ENCODE peak calls at places on chromosomes 6 and 20, in eight cellular contexts. Y is sigmoid colon, L is A549, A is ovary, F is GM12878, Q is SK-N-SH, J is stomach, K is H1. H is an unnamed sample. For H3K9me3, the result is how much of the 10 kb centered on the place peaks cover.

GRCh38 chr6:55082021-55082420 is 92.3 kb upstream of the HCRTR2 start:
- DNase-seq in Q (no peak), F (no peak), A (no peak), L (no peak), Y (no peak), K (no peak), J (no peak), H (no peak)

GRCh38 chr6:35804996-35805736 is at the start of gene LHFPL5:
- DNase-seq in J (peak), Q (peak), L (no peak), Y (no peak), F (no peak), K (peak), A (peak), H (no peak)

GRCh38 chr6:149128489-149129145 is 188.9 kb upstream of the TAB2 start:
- DNase-seq in F (no peak), Q (no peak), J (no peak), Y (no peak), A (peak), L (no peak), K (no peak), H (no peak)

GRCh38 chr20:58888521-58889333 is 36.2 kb downstream of the GNAS start:
- DNase-seq in A (peak), F (no peak), L (no peak), Y (peak), Q (peak), K (peak), J (peak), H (peak)

GRCh38 chr6:113065606-113066005 is 718.5 kb downstream of the RFPL4B start:
- DNase-seq in L (no peak), K (no peak), Y (no peak), J (no peak), Q (no peak), A (no peak), F (no peak), H (no peak)

GRCh38 chr6:113576310-113576709 is 280.8 kb upstream of the MARCKS start:
- DNase-seq in L (no peak), J (no peak), F (no peak), K (no peak), Y (no peak), A (no peak), Q (no peak), H (no peak)

GRCh38 chr6:159871911-159872310 is 18.9 kb upstream of the MAS1 start:
- DNase-seq in K (no peak), J (no peak), Q (no peak), F (no peak), Y (no peak), A (no peak), L (no peak), H (no peak)

GRCh38 chr6:141464490-141464889 is 668.2 kb upstream of the GJE1 start:
- DNase-seq in Y (no peak), L (peak), F (no peak), K (no peak), A (no peak), J (no peak), Q (no peak), H (no peak)

GRCh38 chr20:50303573-50304500 is 113.2 kb downstream of the CEBPB start:
- DNase-seq in K (no peak), J (peak), A (peak), L (no peak), Q (peak), F (no peak), Y (peak), H (peak)

GRCh38 chr6:33854572-33855030 is 50.8 kb upstream of the MLN start:
- DNase-seq in J (no peak), Y (no peak), K (no peak), L (no peak), Q (no peak), F (no peak), A (peak), H (no peak)

GRCh38 chr20:2010533-2010932 is 16.7 kb upstream of the PDYN start:
- DNase-seq in Y (no peak), A (no peak), L (no peak), Q (no peak), K (peak), F (no peak), J (no peak), H (no peak)

GRCh38 chr6:112163295-112164257 is 76.2 kb downstream of the FAM229B start:
- DNase-seq in K (peak), A (peak), F (peak), Y (peak), Q (peak), J (peak), L (peak), H (peak)

GRCh38 chr6:106736502-106736901 is 107.1 kb downstream of the QRSL1 start:
- DNase-seq in K (no peak), Y (no peak), F (no peak), L (no peak), Q (no peak), J (no peak), A (no peak), H (no peak)

GRCh38 chr6:3205913-3206312 is 21.5 kb downstream of the TUBB2B start:
- DNase-seq in J (no peak), F (no peak), K (no peak), L (no peak), Y (no peak), A (no peak), Q (no peak), H (no peak)

GRCh38 chr20:373171-373890 is 7.2 kb upstream of the TRIB3 start:
- DNase-seq in A (no peak), Q (peak), J (no peak), L (peak), Y (no peak), F (no peak), K (no peak), H (no peak)

GRCh38 chr6:105364243-105364642 is 38.6 kb downstream of the PREP start:
- DNase-seq in L (no peak), A (no peak), F (no peak), Y (no peak), Q (peak), J (no peak), K (no peak), H (no peak)

GRCh38 chr6:34414999-34415858 is 10.6 kb downstream of the RPS10 start:
- DNase-seq in L (peak), J (peak), F (no peak), K (no peak), Y (peak), Q (peak), A (peak), H (peak)

GRCh38 chr20:52031206-52031573 is 160.4 kb downstream of the ZFP64 start:
- DNase-seq in J (no peak), A (no peak), F (no peak), L (no peak), Y (no peak), Q (no peak), K (no peak), H (no peak)

GRCh38 chr6:166619912-166620311 is 7.1 kb downstream of the RPS6KA2 start:
- DNase-seq in L (no peak), F (no peak), Y (no peak), K (no peak), Q (peak), A (peak), J (peak), H (no peak)

GRCh38 chr6:47073125-47074110 is 31.3 kb upstream of the ADGRF1 start:
- DNase-seq in L (no peak), K (no peak), Y (no peak), Q (no peak), J (no peak), A (no peak), F (no peak), H (no peak)

DNA sequence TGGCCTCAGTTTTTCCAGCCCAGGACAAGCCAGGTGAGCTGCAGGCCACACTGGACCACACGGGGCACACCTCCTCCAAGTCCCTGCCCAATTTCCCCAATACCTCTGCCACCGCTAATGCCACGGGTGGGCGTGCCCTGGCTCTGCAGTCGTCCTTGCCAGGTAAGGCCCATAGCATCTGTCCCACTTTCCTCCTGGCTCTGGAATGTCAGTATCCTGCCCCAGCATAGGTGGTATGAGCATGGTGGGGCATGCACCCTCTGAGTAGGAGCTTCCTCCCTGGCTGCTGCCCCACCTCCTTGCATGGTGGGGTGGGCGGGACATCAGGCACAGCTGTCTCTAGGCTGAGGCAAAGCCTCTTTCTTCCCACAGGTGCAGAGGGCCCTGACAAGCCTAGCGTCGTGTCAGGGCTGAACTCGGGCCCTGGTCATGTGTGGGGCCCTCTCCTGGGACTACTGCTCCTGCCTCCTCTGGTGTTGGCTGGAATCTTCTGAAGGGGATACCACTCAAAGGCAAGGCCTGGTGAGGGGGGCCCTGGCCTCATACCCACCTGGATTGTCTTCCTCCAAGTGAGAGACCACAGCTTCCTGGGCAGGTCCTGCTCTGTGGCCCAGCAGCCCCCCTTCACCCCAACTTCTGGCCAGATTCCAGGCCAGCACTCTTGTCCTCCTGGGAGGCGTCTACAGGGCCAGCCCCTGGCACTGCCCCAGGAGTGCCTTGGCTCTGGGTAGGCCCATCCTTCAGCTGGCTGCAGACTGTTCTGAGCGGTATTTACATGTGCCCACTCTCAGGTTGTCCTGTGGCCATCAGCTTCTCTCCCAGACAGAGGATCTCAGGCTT is 9.1 kb downstream of the PI16 start:
- DNase-seq in F (no peak), A (no peak), L (no peak), K (peak), Y (no peak), J (no peak), Q (no peak), H (no peak)
- TF ChIP-seq EP300 in F (no peak), A (no peak), L (no peak), K (no peak), Y (no peak), J (no peak), Q (no peak), H (no peak)

DNA sequence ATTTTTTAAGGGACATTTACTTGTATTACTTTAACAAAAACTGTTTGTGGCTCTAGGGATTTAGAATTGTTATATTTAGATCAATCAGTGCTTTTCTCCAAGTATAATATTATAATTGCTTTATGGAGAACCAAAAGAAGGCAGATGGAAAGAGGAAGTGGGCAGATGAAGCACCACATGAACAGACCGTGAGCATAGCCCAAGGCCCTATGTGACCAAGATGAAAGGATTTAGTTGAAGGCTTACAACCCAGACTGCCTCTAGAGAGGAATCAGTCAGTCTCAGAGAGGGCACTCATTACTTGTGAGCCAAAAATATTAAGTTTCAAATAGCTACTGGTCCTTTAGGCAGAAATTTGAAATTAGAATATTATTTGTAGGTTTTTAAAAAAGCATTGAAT is 102.3 kb upstream of the IMPG1 start:
- DNase-seq in K (no peak), Q (no peak), J (no peak), A (no peak), F (no peak), L (no peak), Y (no peak), H (no peak)
- H3K9me3 ChIP-seq in K (under half), Q (under half), J (under half), A (under half), F (under half), L (under half), Y (under half), H (under half)

DNA sequence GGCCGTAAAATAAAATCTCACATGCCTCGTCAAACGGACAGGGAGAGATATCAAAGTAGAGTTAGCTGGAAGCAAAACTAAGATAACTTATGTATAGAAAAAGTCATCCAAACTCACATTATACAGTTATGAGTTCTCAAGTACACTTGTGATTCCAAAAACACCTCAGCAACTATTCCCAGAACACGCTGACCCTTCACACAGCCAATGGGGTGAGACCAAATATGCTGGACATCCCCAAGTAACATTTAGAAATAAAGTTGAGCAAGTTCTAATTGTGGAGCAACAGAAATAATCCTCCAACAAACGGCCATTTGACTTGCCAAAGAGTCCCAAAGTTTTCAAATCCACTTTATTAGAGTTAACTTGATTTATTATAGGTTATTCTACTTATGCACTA is 52.4 kb downstream of the LY86 start:
- DNase-seq in Y (no peak), A (no peak), L (no peak), J (no peak), Q (no peak), F (no peak), K (no peak), H (no peak)
- TF ChIP-seq EP300 in Y (no peak), A (no peak), L (no peak), J (no peak), Q (no peak), F (no peak), K (no peak), H (no peak)

DNA sequence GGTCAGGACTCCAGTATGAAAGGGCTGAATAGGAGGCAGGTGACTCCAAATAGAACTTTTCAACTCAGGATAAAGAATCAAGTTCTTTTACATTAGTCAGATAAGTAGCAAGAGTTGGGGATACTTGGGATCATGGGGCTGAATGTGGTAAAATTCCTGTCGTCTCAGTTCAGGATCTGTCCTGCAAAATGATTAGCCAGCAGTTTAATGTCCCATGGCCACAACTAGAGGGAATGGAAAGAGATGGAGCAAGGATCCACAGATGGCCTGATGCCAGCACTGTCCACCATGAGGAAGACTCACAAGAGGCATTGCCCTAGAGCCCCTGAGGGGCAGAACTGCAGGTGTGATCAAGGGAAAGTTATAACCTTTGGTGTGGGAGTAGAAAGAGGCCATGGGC is 2.1 kb downstream of the DEFB121 start:
- DNase-seq in Q (no peak), L (no peak), J (no peak), Y (no peak), K (no peak), F (no peak), A (no peak), H (no peak)
- H3K9me3 ChIP-seq in Q (under half), L (under half), J (under half), Y (under half), K (half or more), F (under half), A (under half), H (under half)

H was measured in tibial nerve.